ENCODE peak calls at places on chromosomes 16 and 17, in seven cellular contexts. F is neural progenitor cell, U is activated B cell treated with CpG ODN at 0.5 μM for 24 hours, I is HFFc6, S is left ventricle myocardium inferior, E is thoracic aorta, D is Peyer's patch. W is an unnamed sample.

GRCh38 chr16:27257271-27257670 is 11.3 kb downstream of the NSMCE1 start:
- DNase-seq in F (no peak), U (no peak), I (no peak), S (no peak), E (no peak), D (peak), W (no peak)

GRCh38 chr17:418421-418751 is 65.8 kb upstream of the RPH3AL start:
- DNase-seq in F (no peak), U (no peak), I (no peak), S (no peak), E (no peak), D (peak), W (no peak)

GRCh38 chr16:85970016-85970711 is 71.2 kb downstream of the IRF8 start:
- DNase-seq in F (no peak), U (no peak), I (no peak), S (no peak), E (no peak), D (no peak), W (no peak)

GRCh38 chr17:57357392-57357784 is 101.1 kb downstream of the MSI2 start:
- DNase-seq in F (no peak), U (no peak), I (no peak), S (peak), E (no peak), D (no peak), W (peak)

GRCh38 chr17:57890857-57891232 is 41.0 kb upstream of the MRPS23 start:
- DNase-seq in F (no peak), U (no peak), I (no peak), S (no peak), E (no peak), D (no peak), W (no peak)

GRCh38 chr16:16095646-16096045 is 127.6 kb downstream of the ABCC6 start:
- DNase-seq in F (no peak), U (no peak), I (no peak), S (no peak), E (no peak), D (no peak), W (no peak)

GRCh38 chr17:82503094-82503727 is 16.3 kb upstream of the FOXK2 start:
- DNase-seq in F (no peak), U (no peak), I (no peak), S (no peak), E (no peak), D (no peak), W (no peak)

GRCh38 chr16:83920894-83921491 is 22.1 kb downstream of the MLYCD start:
- DNase-seq in F (no peak), U (no peak), I (no peak), S (no peak), E (no peak), D (no peak), W (no peak)

GRCh38 chr16:4179763-4180260 is 62.1 kb downstream of the SRL start:
- DNase-seq in F (no peak), U (no peak), I (no peak), S (no peak), E (no peak), D (no peak), W (no peak)

GRCh38 chr17:72183194-72183685 is 62.4 kb downstream of the SOX9 start:
- DNase-seq in F (no peak), U (no peak), I (no peak), S (no peak), E (no peak), D (no peak), W (no peak)

GRCh38 chr17:28878158-28878910 is 19.2 kb downstream of the FLOT2 start:
- DNase-seq in F (no peak), U (no peak), I (no peak), S (no peak), E (no peak), D (no peak), W (no peak)

GRCh38 chr16:51951668-51952298 is 595.2 kb downstream of the TOX3 start:
- DNase-seq in F (peak), U (no peak), I (no peak), S (no peak), E (no peak), D (no peak), W (no peak)

GRCh38 chr17:57588086-57588485 is 157.0 kb downstream of the CCDC182 start:
- DNase-seq in F (peak), U (no peak), I (peak), S (no peak), E (no peak), D (no peak), W (no peak)

GRCh38 chr17:37039269-37039668 is 90.5 kb downstream of the AATF start:
- DNase-seq in F (no peak), U (no peak), I (no peak), S (no peak), E (no peak), D (no peak), W (no peak)

GRCh38 chr16:17440131-17440530 is 30.6 kb downstream of the XYLT1 start:
- DNase-seq in F (no peak), U (no peak), I (no peak), S (no peak), E (no peak), D (no peak), W (no peak)

GRCh38 chr16:60151987-60152386 is 1417.9 kb upstream of the GOT2 start:
- DNase-seq in F (no peak), U (no peak), I (no peak), S (no peak), E (no peak), D (no peak), W (no peak)

GRCh38 chr17:81831957-81832607 is 1.0 kb downstream of the MCRIP1 start:
- DNase-seq in F (no peak), U (peak), I (peak), S (no peak), E (no peak), D (no peak), W (peak)

GRCh38 chr17:79065105-79065670 is 9.4 kb upstream of the ENGASE start:
- DNase-seq in F (peak), U (no peak), I (peak), S (no peak), E (no peak), D (peak), W (peak)

GRCh38 chr17:2418572-2418971 is 17.7 kb upstream of the MNT start:
- DNase-seq in F (no peak), U (no peak), I (no peak), S (no peak), E (no peak), D (no peak), W (peak)

GRCh38 chr17:17077861-17078732 is 35.8 kb downstream of the MPRIP start:
- DNase-seq in F (no peak), U (no peak), I (no peak), S (no peak), E (no peak), D (peak), W (no peak)

GRCh38 chr16:72401079-72401361 is 229.1 kb upstream of the PMFBP1 start:
- DNase-seq in F (no peak), U (no peak), I (no peak), S (no peak), E (no peak), D (no peak), W (no peak)

GRCh38 chr17:80647746-80648145 is 103.1 kb downstream of the RPTOR start:
- DNase-seq in F (no peak), U (no peak), I (peak), S (no peak), E (no peak), D (no peak), W (no peak)

GRCh38 chr16:3934491-3935185 is 54.1 kb upstream of the CREBBP start:
- DNase-seq in F (no peak), U (no peak), I (no peak), S (no peak), E (no peak), D (no peak), W (no peak)

GRCh38 chr17:40415390-40415789 is 2.3 kb downstream of the TOP2A start:
- DNase-seq in F (peak), U (no peak), I (peak), S (no peak), E (no peak), D (no peak), W (no peak)

GRCh38 chr17:2937331-2938003 is 125.9 kb downstream of the OR1D5 start:
- DNase-seq in F (no peak), U (no peak), I (peak), S (no peak), E (no peak), D (no peak), W (no peak)

GRCh38 chr17:71631483-71631882 is 489.3 kb upstream of the SOX9 start:
- DNase-seq in F (no peak), U (no peak), I (peak), S (no peak), E (no peak), D (no peak), W (no peak)

GRCh38 chr17:39661044-39661406 is 4.1 kb upstream of the TCAP start:
- DNase-seq in F (peak), U (no peak), I (no peak), S (peak), E (no peak), D (no peak), W (peak)

GRCh38 chr16:24036614-24037013 is 200.8 kb downstream of the PRKCB start:
- DNase-seq in F (peak), U (no peak), I (peak), S (no peak), E (no peak), D (peak), W (peak)

GRCh38 chr17:36777118-36777517 is 160.2 kb upstream of the LHX1 start:
- DNase-seq in F (peak), U (no peak), I (no peak), S (no peak), E (no peak), D (no peak), W (no peak)

GRCh38 chr17:15409721-15410247 is 57.6 kb downstream of the CDRT4 start:
- DNase-seq in F (no peak), U (no peak), I (peak), S (peak), E (no peak), D (no peak), W (no peak)

GRCh38 chr17:15405016-15405415 is 62.4 kb downstream of the CDRT4 start:
- DNase-seq in F (no peak), U (no peak), I (no peak), S (no peak), E (no peak), D (peak), W (no peak)

GRCh38 chr17:15406081-15406480 is 61.3 kb downstream of the CDRT4 start:
- DNase-seq in F (no peak), U (no peak), I (no peak), S (no peak), E (no peak), D (no peak), W (no peak)

GRCh38 chr17:15411556-15412198 is 55.7 kb downstream of the CDRT4 start:
- DNase-seq in F (no peak), U (no peak), I (no peak), S (no peak), E (no peak), D (no peak), W (no peak)

DNA sequence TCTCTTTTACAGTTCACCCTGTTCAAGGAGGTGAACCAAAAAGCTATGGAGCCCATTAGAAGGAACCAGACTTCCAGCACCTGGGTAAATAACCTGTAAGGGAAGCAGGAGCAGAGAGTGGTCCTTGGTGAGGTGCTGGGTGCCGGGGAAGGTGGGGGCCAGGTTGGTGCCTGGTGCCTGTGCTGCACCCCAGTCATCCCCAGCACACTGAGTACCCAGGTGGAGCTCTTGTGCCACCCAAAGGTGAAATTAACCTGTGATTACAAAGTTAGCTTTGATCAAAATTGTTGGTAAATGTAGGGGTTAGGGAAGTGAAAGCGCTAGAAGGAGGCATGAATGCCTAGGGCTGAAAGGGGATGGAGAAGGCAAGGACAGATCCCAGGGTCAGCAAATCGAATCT is 58.6 kb downstream of the CDRT4 start:
- DNase-seq in F (no peak), U (no peak), I (no peak), S (no peak), E (no peak), D (no peak), W (no peak)
- TF ChIP-seq CTCF in F (no peak), U (no peak), I (no peak), S (no peak), E (no peak), D (no peak), W (no peak)

GRCh38 chr17:47618416-47618815 is 31.3 kb upstream of the KPNB1 start:
- DNase-seq in F (peak), U (no peak), I (peak), S (no peak), E (no peak), D (no peak), W (no peak)
- TF ChIP-seq CTCF in F (peak), U (no peak), I (peak), S (peak), E (no peak), D (peak), W (no peak)

DNA sequence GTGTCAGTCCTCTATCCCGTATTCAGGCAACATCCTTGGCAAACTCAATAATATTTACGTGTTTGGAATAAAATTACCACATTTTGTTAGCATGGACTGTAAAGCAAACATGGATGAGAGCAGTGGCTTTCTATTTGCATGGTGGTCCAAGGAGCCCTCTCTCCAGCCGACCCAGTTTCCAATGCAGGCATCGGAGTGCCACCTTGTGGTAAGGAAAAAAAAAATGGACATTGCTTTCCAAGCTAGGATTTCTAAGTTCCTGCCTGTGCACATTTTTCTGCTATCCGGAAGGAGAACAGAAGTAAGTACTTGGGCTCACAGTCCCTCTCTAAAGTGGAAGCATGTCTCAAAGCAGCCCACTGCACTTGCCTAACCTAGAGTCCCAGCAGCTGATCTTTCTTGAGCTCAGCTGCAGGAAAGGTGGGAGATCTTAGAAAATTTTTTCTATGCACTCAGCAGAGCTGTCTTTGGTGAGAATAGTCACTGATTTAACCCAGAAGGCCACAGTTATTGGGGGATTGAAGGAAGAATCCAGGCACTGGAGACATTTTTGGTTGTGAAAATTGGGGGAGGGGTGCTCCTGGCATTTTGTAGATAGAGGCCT is 46.0 kb upstream of the ERCC4 start:
- DNase-seq in F (peak), U (no peak), I (no peak), S (no peak), E (no peak), D (no peak), W (peak)
- TF ChIP-seq CTCF in F (peak), U (no peak), I (peak), S (peak), E (peak), D (no peak), W (peak)

DNA sequence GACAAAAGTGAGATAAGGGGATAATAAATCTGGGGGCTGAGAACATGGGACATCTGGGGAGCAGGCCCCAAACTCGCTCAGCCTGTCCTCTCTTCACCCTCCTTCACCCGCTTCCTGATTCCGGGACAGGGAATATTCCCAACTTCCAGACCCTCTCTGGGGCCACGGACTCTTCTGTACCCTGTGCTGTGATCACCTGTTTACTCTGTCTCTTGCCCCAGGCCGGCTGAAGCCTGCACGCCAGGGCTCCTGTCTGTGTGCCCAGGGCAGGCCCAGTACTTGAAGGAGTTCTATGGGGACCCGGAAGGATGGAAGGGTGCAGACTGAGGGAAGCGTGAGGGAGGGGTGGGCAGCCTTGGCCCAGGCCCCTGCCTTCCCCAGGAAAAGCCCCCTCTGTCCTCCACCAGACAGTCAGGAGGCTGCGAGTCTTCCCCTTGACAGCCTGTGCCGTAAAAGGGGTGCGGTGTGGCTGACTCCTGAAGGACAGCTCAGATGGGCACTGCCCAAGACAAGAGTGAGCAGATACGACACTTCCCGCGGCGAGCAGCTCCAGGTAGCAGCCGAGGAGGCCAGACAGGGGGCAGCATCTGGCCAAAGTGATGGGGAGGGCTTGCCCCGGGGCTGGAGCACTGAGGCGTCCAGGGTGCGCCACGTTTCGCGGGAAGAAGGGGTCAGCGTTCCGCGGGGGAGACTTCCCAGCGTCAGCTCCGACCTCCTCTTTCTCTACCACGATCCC is 1.0 kb upstream of the CCNF start:
- DNase-seq in F (peak), U (no peak), I (peak), S (no peak), E (no peak), D (peak), W (peak)
- TF ChIP-seq CTCF in F (peak), U (no peak), I (peak), S (peak), E (no peak), D (no peak), W (peak)

GRCh38 chr17:50195196-50195865 is 6.1 kb downstream of the COL1A1 start:
- DNase-seq in F (no peak), U (no peak), I (peak), S (no peak), E (no peak), D (no peak), W (no peak)
- TF ChIP-seq CTCF in F (no peak), U (no peak), I (peak), S (no peak), E (peak), D (no peak), W (peak)

GRCh38 chr16:55641430-55642056 is 14.2 kb upstream of the SLC6A2 start:
- DNase-seq in F (no peak), U (no peak), I (no peak), S (no peak), E (no peak), D (no peak), W (no peak)

GRCh38 chr16:55640714-55641327 is 15.0 kb upstream of the SLC6A2 start:
- DNase-seq in F (no peak), U (no peak), I (no peak), S (no peak), E (no peak), D (no peak), W (no peak)

GRCh38 chr16:55645986-55646385 is 9.8 kb upstream of the SLC6A2 start:
- DNase-seq in F (no peak), U (no peak), I (no peak), S (no peak), E (no peak), D (no peak), W (no peak)

GRCh38 chr16:55642611-55643010 is 13.2 kb upstream of the SLC6A2 start:
- DNase-seq in F (no peak), U (no peak), I (no peak), S (no peak), E (no peak), D (no peak), W (no peak)

DNA sequence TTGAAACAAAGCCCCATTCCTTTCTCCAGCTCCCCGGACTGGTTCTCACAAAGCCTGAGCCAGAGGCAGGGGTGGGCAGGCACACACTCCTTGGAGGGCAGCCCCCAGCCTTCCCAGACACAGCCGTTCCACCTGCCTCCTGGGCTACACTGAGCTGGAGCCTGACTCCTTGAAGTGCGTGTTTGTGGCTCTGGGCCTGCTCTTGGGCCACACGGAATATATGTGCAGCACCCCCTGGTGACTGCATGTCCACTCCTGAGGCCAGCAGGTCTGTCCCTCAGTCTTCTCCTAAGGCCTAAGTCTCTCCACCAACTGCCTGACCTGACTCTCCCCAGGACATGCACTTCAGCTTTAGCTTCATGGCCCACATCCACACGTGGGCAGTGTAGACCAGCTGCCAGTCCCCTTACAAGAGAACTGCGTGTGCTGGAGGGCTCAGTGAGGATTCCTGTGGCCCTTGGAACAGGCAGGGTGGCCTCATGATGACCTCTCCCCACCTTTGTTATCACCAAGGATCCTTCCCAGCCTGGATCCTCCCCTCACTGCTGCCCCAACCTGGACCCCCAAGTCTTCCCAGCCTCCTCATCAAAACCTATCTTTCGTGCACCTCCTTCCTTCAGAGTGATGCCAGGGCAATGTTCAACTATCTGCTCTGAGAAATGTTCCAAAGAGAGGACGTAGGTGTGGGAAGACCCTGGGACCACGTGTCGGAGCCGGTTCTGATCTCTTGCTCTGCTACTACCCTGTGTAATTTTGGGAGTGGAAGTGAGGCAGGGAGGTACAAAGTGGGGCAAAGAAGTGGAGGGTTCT is 12.4 kb upstream of the SLC6A2 start:
- DNase-seq in F (no peak), U (no peak), I (peak), S (no peak), E (no peak), D (no peak), W (peak)
- TF ChIP-seq CTCF in F (no peak), U (no peak), I (peak), S (peak), E (no peak), D (no peak), W (peak)